ENCODE peak calls at places on chromosome 12, in four cellular contexts. N, O, F and C are unnamed samples.

GRCh38 chr12:42958271-42958674 is 368.7 kb upstream of the PRICKLE1 start:
- DNase-seq in N (no peak), F (no peak), O (no peak), C (no peak)

GRCh38 chr12:101968770-101969169 is 91.4 kb downstream of the DRAM1 start:
- DNase-seq in F (no peak), N (no peak), O (no peak), C (no peak)

GRCh38 chr12:52211716-52212585 is 20.1 kb upstream of the KRT80 start:
- DNase-seq in F (no peak), O (no peak), N (no peak), C (no peak)

GRCh38 chr12:120542166-120542565 is 8.0 kb downstream of the RNF10 start:
- DNase-seq in N (no peak), F (no peak), O (no peak), C (no peak)

GRCh38 chr12:89571481-89572190 is 45.8 kb upstream of the POC1B start:
- DNase-seq in O (no peak), F (no peak), N (no peak), C (no peak)

GRCh38 chr12:50786498-50787231 is 22.8 kb downstream of the ATF1 start:
- DNase-seq in N (peak), F (no peak), O (no peak), C (peak)

GRCh38 chr12:71183846-71184245 is 26.0 kb upstream of the TSPAN8 start:
- DNase-seq in O (no peak), N (no peak), F (no peak), C (no peak)

GRCh38 chr12:16588812-16589211 is 17.1 kb downstream of the LMO3 start:
- DNase-seq in N (no peak), O (no peak), F (no peak), C (no peak)

GRCh38 chr12:32367381-32367780 is 32.0 kb upstream of the FGD4 start:
- DNase-seq in O (no peak), N (no peak), F (no peak), C (no peak)

GRCh38 chr12:120222288-120222832 is 21.4 kb upstream of the RPLP0 start:
- DNase-seq in F (no peak), N (no peak), O (no peak), C (no peak)

GRCh38 chr12:107992870-107993451 is 136.1 kb upstream of the WSCD2 start:
- DNase-seq in N (peak), O (peak), F (peak), C (peak)

GRCh38 chr12:55657282-55657681 is 20.6 kb downstream of the OR10P1 start:
- DNase-seq in O (no peak), F (no peak), N (no peak), C (no peak)

GRCh38 chr12:49961111-49961922 is at the start of gene AQP5:
- DNase-seq in F (no peak), O (no peak), N (no peak), C (no peak)

GRCh38 chr12:109678732-109679131 is 34.9 kb upstream of the FAM222A start:
- DNase-seq in F (no peak), N (no peak), O (no peak), C (no peak)

GRCh38 chr12:86137936-86138335 is 118.3 kb downstream of the MGAT4C start:
- DNase-seq in F (no peak), N (peak), O (no peak), C (no peak)

GRCh38 chr12:66693901-66694513 is 15.1 kb upstream of the GRIP1 start:
- DNase-seq in N (peak), F (peak), O (no peak), C (peak)

GRCh38 chr12:124305136-124305535 is 10.2 kb downstream of the RFLNA start:
- DNase-seq in O (no peak), F (no peak), N (no peak), C (no peak)

GRCh38 chr12:108846320-108846719 is 11.1 kb downstream of the SSH1 start:
- DNase-seq in F (no peak), N (no peak), O (no peak), C (no peak)

GRCh38 chr12:68675098-68675842 is 11.5 kb upstream of the NUP107 start:
- DNase-seq in O (no peak), F (peak), N (no peak), C (no peak)

GRCh38 chr12:12025799-12026386 is 44.8 kb upstream of the BCL2L14 start:
- DNase-seq in F (no peak), O (no peak), N (no peak), C (no peak)

GRCh38 chr12:27331927-27332324 is 710 bp upstream of the BMAL2 start:
- DNase-seq in O (no peak), N (no peak), F (no peak), C (no peak)

GRCh38 chr12:6315704-6316597 is 5.5 kb downstream of the PLEKHG6 start:
- DNase-seq in N (no peak), O (no peak), F (no peak), C (no peak)

GRCh38 chr12:49578471-49579112 is 10.7 kb upstream of the MCRS1 start:
- DNase-seq in O (no peak), F (no peak), N (no peak), C (no peak)

GRCh38 chr12:42346603-42347002 is 20.6 kb downstream of the PPHLN1 start:
- DNase-seq in N (no peak), F (no peak), O (no peak), C (no peak)

GRCh38 chr12:53735556-53735955 is 8.3 kb upstream of the CALCOCO1 start:
- DNase-seq in N (no peak), F (no peak), O (no peak), C (no peak)

GRCh38 chr12:116053479-116054195 is 223.9 kb downstream of the MED13L start:
- DNase-seq in O (no peak), N (no peak), F (peak), C (peak)

GRCh38 chr12:27180862-27181261 is 63.2 kb upstream of the STK38L start:
- DNase-seq in F (no peak), N (no peak), O (no peak), C (no peak)

GRCh38 chr12:58521152-58521551 is 399.2 kb downstream of the LRIG3 start:
- DNase-seq in O (no peak), F (no peak), N (no peak), C (no peak)
- TF ChIP-seq FOSL1 in O (no peak), F (no peak), N (no peak), C (no peak)

GRCh38 chr12:20011200-20011599 is 357.1 kb upstream of the PDE3A start:
- DNase-seq in N (no peak), F (no peak), O (no peak), C (no peak)
- TF ChIP-seq FOSL1 in N (no peak), F (no peak), O (no peak), C (no peak)

DNA sequence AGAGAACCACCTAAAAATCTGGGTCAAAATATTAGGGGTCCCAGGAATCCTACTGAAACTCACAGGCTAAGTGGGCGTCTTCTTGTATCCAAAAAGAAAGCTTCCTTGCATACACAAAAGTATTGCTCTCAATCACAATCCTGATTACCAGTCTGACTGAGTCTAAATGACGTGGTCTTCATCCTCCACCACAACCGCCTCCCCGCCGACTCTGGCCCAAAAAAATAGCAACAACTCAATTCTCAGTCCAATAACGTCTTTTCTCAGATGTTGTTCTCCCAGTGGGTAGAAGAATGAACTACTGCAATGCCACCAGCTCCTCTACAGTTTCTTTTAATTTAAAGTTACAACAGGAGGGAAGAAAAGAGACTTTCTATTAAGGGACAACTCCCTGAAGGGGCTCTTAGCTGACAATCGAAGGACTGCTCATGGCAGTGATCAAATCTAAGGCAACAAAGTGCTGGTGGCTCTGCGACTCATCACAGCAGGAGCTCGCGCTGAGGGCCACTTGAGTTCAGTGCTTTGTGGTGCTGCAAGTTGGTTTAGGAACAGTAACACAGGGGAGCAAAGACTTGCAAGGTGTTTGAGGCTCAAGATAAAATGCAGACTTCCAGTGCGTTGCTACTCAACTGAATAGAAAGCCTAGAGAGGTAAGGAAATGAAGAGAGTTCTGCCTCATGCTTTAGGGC is 394.1 kb downstream of the BCAT1 start:
- DNase-seq in N (no peak), O (no peak), F (no peak), C (no peak)
- TF ChIP-seq FOSL1 in N (no peak), O (no peak), F (no peak), C (no peak)

DNA sequence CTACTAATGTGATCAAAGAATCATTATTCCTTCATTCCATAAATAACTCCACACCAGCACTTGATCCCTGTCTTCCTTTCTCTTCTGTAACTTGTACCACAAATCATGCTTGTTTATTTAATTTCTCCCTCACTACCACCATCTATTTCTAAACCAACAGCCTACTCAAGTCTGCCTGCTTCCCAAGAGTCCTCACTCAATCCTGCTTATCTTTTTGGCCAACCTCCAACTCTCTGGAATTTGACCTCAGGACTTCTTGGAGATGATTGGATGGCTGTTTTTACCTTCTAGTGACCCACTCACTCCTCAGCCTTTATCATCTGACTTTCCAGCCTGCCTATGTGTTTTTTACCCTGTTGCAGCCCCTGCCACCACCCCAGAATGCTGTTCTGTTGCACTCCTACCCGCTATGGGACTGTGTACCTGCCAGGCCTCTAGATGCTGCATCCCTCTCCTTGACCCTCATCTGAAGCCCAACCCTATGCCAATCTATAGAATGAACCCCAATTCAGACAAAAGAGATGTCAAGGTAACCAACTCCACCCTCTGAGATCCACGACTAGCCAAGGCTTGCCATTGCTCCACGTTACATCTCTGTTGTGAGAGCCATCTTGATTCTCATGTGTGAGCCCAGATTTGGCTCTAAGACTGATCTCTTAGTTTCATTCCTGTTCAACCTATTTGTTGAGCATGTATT is 150.2 kb upstream of the PLEKHG7 start:
- DNase-seq in F (peak), O (no peak), N (no peak), C (no peak)
- TF ChIP-seq FOSL1 in F (no peak), O (no peak), N (no peak), C (no peak)

GRCh38 chr12:39490500-39491276 is 47.8 kb upstream of the KIF21A start:
- DNase-seq in N (no peak), F (peak), O (no peak), C (no peak)
- TF ChIP-seq FOSL1 in N (no peak), F (no peak), O (no peak), C (no peak)

DNA sequence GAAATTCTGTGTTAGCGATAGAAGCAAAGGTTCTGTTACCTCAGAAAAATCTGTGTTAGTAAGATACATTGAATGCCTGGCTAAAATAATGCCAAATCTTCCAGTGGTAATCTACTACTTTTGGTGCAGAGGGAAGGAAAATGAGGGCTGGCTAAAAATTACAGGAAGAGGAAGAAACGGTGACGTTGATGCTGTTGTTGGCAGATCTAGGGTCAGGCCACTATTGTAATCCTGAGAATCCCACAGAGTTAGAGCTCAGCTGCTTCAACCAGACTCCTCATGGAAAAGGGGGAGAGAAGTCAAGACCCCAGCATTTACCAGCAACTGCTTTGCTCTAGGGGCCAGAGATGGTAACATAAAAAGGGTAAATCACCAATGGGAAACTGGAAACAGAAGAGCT is 145.1 kb downstream of the PPM1H start:
- DNase-seq in O (no peak), F (no peak), N (no peak), C (no peak)
- TF ChIP-seq FOSL1 in O (no peak), F (no peak), N (no peak), C (no peak)

GRCh38 chr12:18684430-18684829 is 53.4 kb downstream of the PLCZ1 start:
- DNase-seq in F (no peak), N (no peak), O (no peak), C (no peak)
- TF ChIP-seq FOSL1 in F (no peak), N (no peak), O (no peak), C (no peak)

GRCh38 chr12:23005387-23005786 is 380.4 kb downstream of the ETNK1 start:
- DNase-seq in F (no peak), O (no peak), N (no peak), C (no peak)

GRCh38 chr12:23006413-23006812 is 381.4 kb downstream of the ETNK1 start:
- DNase-seq in N (no peak), F (no peak), O (no peak), C (no peak)

GRCh38 chr12:23004473-23005020 is 379.6 kb downstream of the ETNK1 start:
- DNase-seq in N (no peak), O (no peak), F (no peak), C (peak)

GRCh38 chr12:23008613-23009012 is 383.6 kb downstream of the ETNK1 start:
- DNase-seq in O (no peak), F (no peak), N (no peak), C (no peak)
- TF ChIP-seq FOSL1 in O (no peak), F (no peak), N (no peak), C (no peak)

GRCh38 chr12:112234303-112234702 is 108.9 kb downstream of the TRAFD1 start:
- DNase-seq in F (no peak), O (no peak), N (no peak), C (no peak)

GRCh38 chr12:112233242-112233641 is 107.9 kb downstream of the TRAFD1 start:
- DNase-seq in F (no peak), O (no peak), N (no peak), C (no peak)

GRCh38 chr12:112226768-112227167 is 101.4 kb downstream of the TRAFD1 start:
- DNase-seq in F (no peak), N (no peak), O (no peak), C (no peak)

GRCh38 chr12:112230136-112230535 is 104.8 kb downstream of the TRAFD1 start:
- DNase-seq in F (no peak), N (no peak), O (no peak), C (no peak)
- TF ChIP-seq FOSL1 in F (no peak), N (no peak), O (no peak), C (no peak)